ENCODE peak calls at places on chromosomes 7 and 10, in five cellular contexts. One of them, this sample, is unnamed.

GRCh38 chr7:94366827-94367226 is 27.9 kb upstream of the COL1A2 start:
- DNase-seq in spleen: no peak
- DNase-seq in A549: no peak
- DNase-seq in Peyer's patch: no peak
- DNase-seq in uterus: no peak
- DNase-seq in this sample: no peak

GRCh38 chr7:154287370-154287769 is 235.2 kb downstream of the DPP6 start:
- DNase-seq in spleen: peak
- DNase-seq in uterus: no peak
- DNase-seq in A549: no peak
- DNase-seq in Peyer's patch: no peak
- DNase-seq in this sample: no peak

GRCh38 chr10:77357611-77358010 is 280.0 kb downstream of the KCNMA1 start:
- DNase-seq in Peyer's patch: no peak
- DNase-seq in A549: peak
- DNase-seq in uterus: no peak
- DNase-seq in spleen: no peak
- DNase-seq in this sample: no peak

GRCh38 chr7:16991551-16991950 is 109.8 kb upstream of the AGR3 start:
- DNase-seq in uterus: no peak
- DNase-seq in A549: no peak
- DNase-seq in spleen: no peak
- DNase-seq in Peyer's patch: no peak
- DNase-seq in this sample: no peak

GRCh38 chr10:115355162-115355760 is 262.1 kb downstream of the ATRNL1 start:
- DNase-seq in spleen: no peak
- DNase-seq in A549: peak
- DNase-seq in Peyer's patch: no peak
- DNase-seq in uterus: no peak
- DNase-seq in this sample: peak

GRCh38 chr7:23467281-23467680 is 3.0 kb downstream of the IGF2BP3 start:
- DNase-seq in Peyer's patch: no peak
- DNase-seq in A549: no peak
- DNase-seq in uterus: no peak
- DNase-seq in spleen: no peak
- DNase-seq in this sample: peak

GRCh38 chr10:104299031-104299904 is 30.3 kb downstream of the GSTO2 start:
- DNase-seq in uterus: peak
- DNase-seq in spleen: no peak
- DNase-seq in Peyer's patch: no peak
- DNase-seq in A549: no peak
- DNase-seq in this sample: no peak

GRCh38 chr10:79342295-79342761 is 4.9 kb upstream of the PPIF start:
- DNase-seq in uterus: no peak
- DNase-seq in Peyer's patch: peak
- DNase-seq in spleen: no peak
- DNase-seq in A549: no peak
- DNase-seq in this sample: no peak

GRCh38 chr7:106717997-106718871 is 57.3 kb upstream of the CCDC71L start:
- DNase-seq in uterus: no peak
- DNase-seq in A549: peak
- DNase-seq in spleen: no peak
- DNase-seq in Peyer's patch: peak
- DNase-seq in this sample: peak

GRCh38 chr10:33410096-33410859 is 75.8 kb upstream of the NRP1 start:
- DNase-seq in Peyer's patch: no peak
- DNase-seq in spleen: no peak
- DNase-seq in A549: no peak
- DNase-seq in uterus: no peak
- DNase-seq in this sample: no peak

GRCh38 chr10:119616879-119617580 is 20.3 kb upstream of the TIAL1 start:
- DNase-seq in A549: no peak
- DNase-seq in uterus: peak
- DNase-seq in Peyer's patch: no peak
- DNase-seq in spleen: peak
- DNase-seq in this sample: peak

GRCh38 chr10:6052247-6053221 is 9.6 kb downstream of the IL2RA start:
- DNase-seq in Peyer's patch: peak
- DNase-seq in uterus: no peak
- DNase-seq in A549: no peak
- DNase-seq in spleen: peak
- DNase-seq in this sample: no peak

GRCh38 chr10:105952153-105952552 is 1212.4 kb downstream of the SORCS1 start:
- DNase-seq in Peyer's patch: no peak
- DNase-seq in spleen: no peak
- DNase-seq in A549: no peak
- DNase-seq in uterus: no peak
- DNase-seq in this sample: no peak

GRCh38 chr10:21934307-21934706 is 69.2 kb downstream of the DNAJC1 start:
- DNase-seq in uterus: no peak
- DNase-seq in Peyer's patch: no peak
- DNase-seq in spleen: no peak
- DNase-seq in A549: no peak
- DNase-seq in this sample: no peak

GRCh38 chr10:44195120-44196007 is 189.5 kb downstream of the CXCL12 start:
- DNase-seq in spleen: no peak
- DNase-seq in A549: peak
- DNase-seq in Peyer's patch: peak
- DNase-seq in uterus: peak
- DNase-seq in this sample: no peak

GRCh38 chr7:78901566-78901965 is 551.9 kb downstream of the MAGI2 start:
- DNase-seq in spleen: no peak
- DNase-seq in Peyer's patch: no peak
- DNase-seq in A549: no peak
- DNase-seq in uterus: no peak
- DNase-seq in this sample: no peak

GRCh38 chr10:23897864-23898263 is 311.1 kb upstream of the KIAA1217 start:
- DNase-seq in Peyer's patch: no peak
- DNase-seq in uterus: no peak
- DNase-seq in spleen: no peak
- DNase-seq in A549: no peak
- DNase-seq in this sample: no peak

GRCh38 chr10:82377608-82378007 is 502.6 kb downstream of the NRG3 start:
- DNase-seq in uterus: no peak
- DNase-seq in A549: no peak
- DNase-seq in Peyer's patch: no peak
- DNase-seq in spleen: no peak
- DNase-seq in this sample: no peak

GRCh38 chr7:122304604-122304975 is at the start of gene FEZF1:
- DNase-seq in Peyer's patch: no peak
- DNase-seq in spleen: no peak
- DNase-seq in uterus: no peak
- DNase-seq in A549: no peak
- DNase-seq in this sample: no peak

GRCh38 chr7:157427811-157428553 is 91.2 kb downstream of the DNAJB6 start:
- DNase-seq in spleen: peak
- DNase-seq in Peyer's patch: no peak
- DNase-seq in uterus: no peak
- DNase-seq in A549: no peak
- DNase-seq in this sample: no peak

GRCh38 chr7:103636153-103636552 is 190.1 kb upstream of the SLC26A5 start:
- DNase-seq in A549: no peak
- DNase-seq in spleen: no peak
- DNase-seq in uterus: no peak
- DNase-seq in Peyer's patch: no peak
- DNase-seq in this sample: no peak

DNA sequence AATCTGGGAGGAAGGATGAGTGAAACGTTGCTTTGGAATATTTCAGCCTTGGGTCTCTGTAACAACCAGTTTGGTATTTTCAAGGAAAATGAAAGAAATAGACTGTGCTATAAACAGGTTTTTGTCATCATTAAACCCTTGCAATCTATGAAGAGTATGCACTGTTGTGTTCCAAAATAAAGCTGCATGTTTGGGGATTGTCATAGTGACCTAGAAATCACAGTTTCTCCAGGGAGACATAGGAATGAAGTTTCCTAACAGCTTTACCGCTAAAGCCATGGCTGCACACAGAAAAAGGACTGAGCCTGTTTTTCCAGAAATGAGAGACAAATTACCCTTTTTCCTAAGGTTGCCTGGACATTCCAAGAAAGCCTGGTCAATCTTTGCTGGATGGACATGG is 60.7 kb upstream of the HABP2 start:
- DNase-seq in A549: no peak
- DNase-seq in spleen: no peak
- DNase-seq in Peyer's patch: no peak
- DNase-seq in uterus: no peak
- DNase-seq in this sample: no peak
- TF ChIP-seq POLR2A in A549: no peak
- TF ChIP-seq POLR2A in spleen: no peak
- TF ChIP-seq POLR2A in Peyer's patch: no peak
- TF ChIP-seq POLR2A in uterus: no peak
- TF ChIP-seq POLR2A in this sample: no peak

GRCh38 chr7:151696738-151697514 is 177.2 kb upstream of the RHEB start:
- DNase-seq in uterus: no peak
- DNase-seq in spleen: no peak
- DNase-seq in Peyer's patch: peak
- DNase-seq in A549: peak
- DNase-seq in this sample: no peak
- TF ChIP-seq POLR2A in uterus: no peak
- TF ChIP-seq POLR2A in spleen: no peak
- TF ChIP-seq POLR2A in Peyer's patch: peak
- TF ChIP-seq POLR2A in A549: no peak
- TF ChIP-seq POLR2A in this sample: no peak

DNA sequence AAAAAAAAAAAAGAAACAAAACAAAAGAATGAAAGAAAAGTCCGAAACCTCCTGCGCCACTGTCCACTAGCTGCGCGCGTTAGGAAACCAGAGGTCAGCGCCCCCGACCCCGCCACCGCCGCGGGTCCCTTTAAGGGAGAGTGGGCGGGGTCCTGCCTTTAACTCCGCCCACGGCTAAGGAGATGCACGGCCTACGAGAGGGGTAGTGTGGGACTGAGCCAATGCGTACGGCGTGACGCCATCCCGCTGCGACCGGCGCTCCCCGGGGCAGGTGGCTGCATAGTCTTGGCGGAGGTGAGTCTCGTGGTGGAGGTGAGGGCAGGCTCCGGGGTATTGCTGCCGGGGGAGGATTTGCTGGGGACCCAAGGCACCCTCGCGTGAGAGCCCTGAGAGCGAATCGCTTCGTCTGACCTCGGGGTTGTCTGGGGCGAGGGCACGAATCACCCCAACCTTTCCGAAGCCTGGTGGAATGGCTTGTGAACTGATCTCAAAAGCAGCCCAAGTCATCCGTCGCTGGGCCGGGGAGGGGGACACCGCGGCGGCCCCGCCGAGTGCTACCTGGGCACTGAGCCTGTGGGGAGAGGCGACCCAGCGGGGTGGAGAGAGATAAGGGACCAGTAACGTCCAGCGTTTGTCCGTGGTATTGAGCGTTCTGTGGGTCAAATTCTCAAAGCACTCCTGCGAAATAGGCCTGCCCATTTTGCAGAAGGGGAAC is at the start of gene MRPS17:
- DNase-seq in spleen: peak
- DNase-seq in uterus: peak
- DNase-seq in A549: peak
- DNase-seq in Peyer's patch: peak
- DNase-seq in this sample: peak
- TF ChIP-seq POLR2A in spleen: peak
- TF ChIP-seq POLR2A in uterus: peak
- TF ChIP-seq POLR2A in A549: peak
- TF ChIP-seq POLR2A in Peyer's patch: peak
- TF ChIP-seq POLR2A in this sample: peak

GRCh38 chr10:131982796-131983195 is 1.1 kb upstream of the BNIP3 start:
- DNase-seq in Peyer's patch: no peak
- DNase-seq in spleen: peak
- DNase-seq in A549: no peak
- DNase-seq in uterus: no peak
- DNase-seq in this sample: no peak

GRCh38 chr10:131980757-131981428 is 830 bp downstream of the BNIP3 start:
- DNase-seq in Peyer's patch: no peak
- DNase-seq in spleen: peak
- DNase-seq in A549: no peak
- DNase-seq in uterus: no peak
- DNase-seq in this sample: peak

GRCh38 chr10:131982185-131982756 is 548 bp upstream of the BNIP3 start:
- DNase-seq in Peyer's patch: no peak
- DNase-seq in A549: peak
- DNase-seq in uterus: no peak
- DNase-seq in spleen: no peak
- DNase-seq in this sample: no peak

GRCh38 chr10:131980321-131980720 is 1.4 kb downstream of the BNIP3 start:
- DNase-seq in spleen: peak
- DNase-seq in Peyer's patch: no peak
- DNase-seq in uterus: no peak
- DNase-seq in A549: no peak
- DNase-seq in this sample: no peak

DNA sequence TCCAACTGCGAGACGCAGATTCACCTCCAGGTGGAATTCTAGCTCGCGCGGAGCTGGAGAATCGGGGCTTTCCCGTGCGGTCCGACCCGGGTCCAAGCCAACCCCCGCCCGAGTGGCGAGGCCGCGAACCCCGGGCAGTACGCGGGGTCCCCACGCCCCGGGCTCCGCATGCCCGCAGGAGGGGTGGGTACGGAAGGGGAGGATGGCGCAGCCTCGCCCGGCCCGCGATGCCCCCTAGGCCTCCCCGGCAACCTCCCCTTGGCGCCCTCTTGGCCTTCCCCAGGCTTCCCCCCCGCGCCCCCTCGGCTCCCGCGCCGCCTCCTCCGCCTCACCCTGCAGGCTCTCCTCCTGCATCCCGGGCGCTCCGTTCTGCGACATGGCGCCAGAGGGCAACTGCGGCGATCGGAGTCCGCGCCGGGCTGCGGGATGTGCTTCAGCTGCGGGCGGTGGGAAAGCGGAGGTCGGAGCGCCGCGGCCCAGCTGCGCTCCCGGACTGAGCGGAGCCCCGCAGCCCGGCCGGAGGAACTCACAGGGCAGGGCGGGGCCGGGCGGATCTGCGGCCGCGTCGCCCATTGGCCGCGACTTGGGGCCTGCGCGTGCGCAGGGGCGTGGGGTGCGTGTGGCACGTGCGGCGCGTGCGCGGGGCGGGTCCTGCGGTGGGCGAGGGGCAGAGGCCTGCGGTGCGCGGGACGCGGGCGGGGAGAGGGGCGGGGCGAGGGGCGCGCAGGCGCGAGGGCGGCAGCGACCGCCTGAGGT is at the start of gene BNIP3:
- DNase-seq in A549: peak
- DNase-seq in spleen: peak
- DNase-seq in uterus: peak
- DNase-seq in Peyer's patch: peak
- DNase-seq in this sample: peak
- TF ChIP-seq POLR2A in A549: peak
- TF ChIP-seq POLR2A in spleen: no peak
- TF ChIP-seq POLR2A in uterus: peak
- TF ChIP-seq POLR2A in Peyer's patch: peak
- TF ChIP-seq POLR2A in this sample: peak

GRCh38 chr10:101694056-101694673 is 805 bp downstream of the FBXW4 start:
- DNase-seq in Peyer's patch: peak
- DNase-seq in A549: peak
- DNase-seq in spleen: peak
- DNase-seq in uterus: peak
- DNase-seq in this sample: peak
- TF ChIP-seq POLR2A in Peyer's patch: peak
- TF ChIP-seq POLR2A in A549: peak
- TF ChIP-seq POLR2A in spleen: no peak
- TF ChIP-seq POLR2A in uterus: peak
- TF ChIP-seq POLR2A in this sample: peak